ENCODE peak calls at places on chromosomes 6 and 20, in six cellular contexts. One of them, this sample, is unnamed.

GRCh38 chr6:109024368-109024767 is 70.3 kb downstream of the SESN1 start:
- DNase-seq in 8988T: no peak
- DNase-seq in NCI-H2081: no peak
- DNase-seq in HTR-8/SVneo: no peak
- DNase-seq in activated CD4-positive, CD25-positive, alpha-beta regulatory T cell treated with anti-CD3 and anti-CD28 coated beads, Interleukin-2, amount 50 U/mL, for 72 hours: no peak
- DNase-seq in GM10248: no peak
- DNase-seq in this sample: no peak

GRCh38 chr6:37623666-37624065 is 74.0 kb downstream of the MDGA1 start:
- DNase-seq in activated CD4-positive, CD25-positive, alpha-beta regulatory T cell treated with anti-CD3 and anti-CD28 coated beads, Interleukin-2, amount 50 U/mL, for 72 hours: no peak
- DNase-seq in NCI-H2081: no peak
- DNase-seq in 8988T: no peak
- DNase-seq in HTR-8/SVneo: no peak
- DNase-seq in GM10248: no peak
- DNase-seq in this sample: no peak

GRCh38 chr6:157966990-157967389 is 14.7 kb upstream of the SYNJ2 start:
- DNase-seq in activated CD4-positive, CD25-positive, alpha-beta regulatory T cell treated with anti-CD3 and anti-CD28 coated beads, Interleukin-2, amount 50 U/mL, for 72 hours: no peak
- DNase-seq in 8988T: no peak
- DNase-seq in HTR-8/SVneo: no peak
- DNase-seq in NCI-H2081: peak; percentile 53
- DNase-seq in GM10248: no peak
- DNase-seq in this sample: no peak

GRCh38 chr20:23937303-23938117 is 51.1 kb downstream of the GGTLC1 start:
- DNase-seq in NCI-H2081: no peak
- DNase-seq in activated CD4-positive, CD25-positive, alpha-beta regulatory T cell treated with anti-CD3 and anti-CD28 coated beads, Interleukin-2, amount 50 U/mL, for 72 hours: peak; percentile 41
- DNase-seq in HTR-8/SVneo: peak; percentile 32
- DNase-seq in GM10248: peak; percentile 47
- DNase-seq in 8988T: no peak
- DNase-seq in this sample: peak; percentile 21

GRCh38 chr20:9359561-9360308 is 154.7 kb upstream of the LAMP5 start:
- DNase-seq in HTR-8/SVneo: peak; percentile 54
- DNase-seq in activated CD4-positive, CD25-positive, alpha-beta regulatory T cell treated with anti-CD3 and anti-CD28 coated beads, Interleukin-2, amount 50 U/mL, for 72 hours: no peak
- DNase-seq in GM10248: no peak
- DNase-seq in NCI-H2081: peak; percentile 44
- DNase-seq in 8988T: peak; percentile 14
- DNase-seq in this sample: peak; percentile 18

GRCh38 chr6:169669889-169670288 is 31.9 kb downstream of the WDR27 start:
- DNase-seq in 8988T: no peak
- DNase-seq in HTR-8/SVneo: no peak
- DNase-seq in NCI-H2081: no peak
- DNase-seq in GM10248: no peak
- DNase-seq in activated CD4-positive, CD25-positive, alpha-beta regulatory T cell treated with anti-CD3 and anti-CD28 coated beads, Interleukin-2, amount 50 U/mL, for 72 hours: no peak
- DNase-seq in this sample: no peak

GRCh38 chr20:24535956-24536730 is 66.7 kb downstream of the SYNDIG1 start:
- DNase-seq in GM10248: no peak
- DNase-seq in HTR-8/SVneo: no peak
- DNase-seq in NCI-H2081: no peak
- DNase-seq in activated CD4-positive, CD25-positive, alpha-beta regulatory T cell treated with anti-CD3 and anti-CD28 coated beads, Interleukin-2, amount 50 U/mL, for 72 hours: no peak
- DNase-seq in 8988T: no peak
- DNase-seq in this sample: no peak

GRCh38 chr6:81895511-81896185 is 143.2 kb upstream of the TENT5A start:
- DNase-seq in activated CD4-positive, CD25-positive, alpha-beta regulatory T cell treated with anti-CD3 and anti-CD28 coated beads, Interleukin-2, amount 50 U/mL, for 72 hours: no peak
- DNase-seq in 8988T: no peak
- DNase-seq in NCI-H2081: no peak
- DNase-seq in GM10248: no peak
- DNase-seq in HTR-8/SVneo: no peak
- DNase-seq in this sample: no peak

GRCh38 chr6:170160031-170160627 is 130.7 kb downstream of the DLL1 start:
- DNase-seq in activated CD4-positive, CD25-positive, alpha-beta regulatory T cell treated with anti-CD3 and anti-CD28 coated beads, Interleukin-2, amount 50 U/mL, for 72 hours: no peak
- DNase-seq in NCI-H2081: no peak
- DNase-seq in GM10248: no peak
- DNase-seq in 8988T: peak; percentile 5
- DNase-seq in HTR-8/SVneo: no peak
- DNase-seq in this sample: no peak

GRCh38 chr6:113481441-113481840 is 375.7 kb upstream of the MARCKS start:
- DNase-seq in 8988T: no peak
- DNase-seq in activated CD4-positive, CD25-positive, alpha-beta regulatory T cell treated with anti-CD3 and anti-CD28 coated beads, Interleukin-2, amount 50 U/mL, for 72 hours: no peak
- DNase-seq in HTR-8/SVneo: no peak
- DNase-seq in NCI-H2081: no peak
- DNase-seq in GM10248: no peak
- DNase-seq in this sample: no peak

GRCh38 chr6:135088818-135089809 is 34.5 kb upstream of the HBS1L start:
- DNase-seq in NCI-H2081: no peak
- DNase-seq in GM10248: peak; percentile 45
- DNase-seq in HTR-8/SVneo: peak; percentile 13
- DNase-seq in 8988T: no peak
- DNase-seq in activated CD4-positive, CD25-positive, alpha-beta regulatory T cell treated with anti-CD3 and anti-CD28 coated beads, Interleukin-2, amount 50 U/mL, for 72 hours: no peak
- DNase-seq in this sample: peak; percentile 23

This sample was measured in HuH-7.5.